ENCODE peak calls at places on chromosome 17, in six cellular contexts. One of them, this sample, is unnamed.

GRCh38 chr17:27157297-27157696 is 136.6 kb upstream of the WSB1 start:
- DNase-seq in neuronal stem cell: no peak
- DNase-seq in H9: no peak
- DNase-seq in H1: no peak
- DNase-seq in IMR-90: no peak
- DNase-seq in mesenchymal stem cell: no peak
- DNase-seq in this sample: no peak

GRCh38 chr17:66733759-66734158 is 101.2 kb upstream of the CACNG5 start:
- DNase-seq in H9: no peak
- DNase-seq in mesenchymal stem cell: no peak
- DNase-seq in H1: no peak
- DNase-seq in IMR-90: no peak
- DNase-seq in neuronal stem cell: no peak
- DNase-seq in this sample: no peak

GRCh38 chr17:82793974-82794620 is 42.2 kb downstream of the TBCD start:
- DNase-seq in mesenchymal stem cell: no peak
- DNase-seq in IMR-90: no peak
- DNase-seq in H1: no peak
- DNase-seq in H9: no peak
- DNase-seq in neuronal stem cell: no peak
- DNase-seq in this sample: no peak

GRCh38 chr17:20059728-20060188 is 50.6 kb downstream of the SPECC1 start:
- DNase-seq in neuronal stem cell: no peak
- DNase-seq in mesenchymal stem cell: peak; percentile 26
- DNase-seq in H1: no peak
- DNase-seq in H9: no peak
- DNase-seq in IMR-90: peak; percentile 23
- DNase-seq in this sample: no peak

GRCh38 chr17:79627184-79627765 is 16.4 kb upstream of the RBFOX3 start:
- DNase-seq in H9: peak; percentile 30
- DNase-seq in neuronal stem cell: no peak
- DNase-seq in H1: peak; percentile 41
- DNase-seq in mesenchymal stem cell: no peak
- DNase-seq in IMR-90: no peak
- DNase-seq in this sample: no peak

GRCh38 chr17:32256012-32256694 is 9.5 kb upstream of the RHBDL3 start:
- DNase-seq in H1: no peak
- DNase-seq in mesenchymal stem cell: no peak
- DNase-seq in H9: no peak
- DNase-seq in neuronal stem cell: no peak
- DNase-seq in IMR-90: peak; percentile 24
- DNase-seq in this sample: no peak

GRCh38 chr17:48871551-48872351 is 20.8 kb upstream of the ATP5MC1 start:
- DNase-seq in neuronal stem cell: no peak
- DNase-seq in H1: no peak
- DNase-seq in mesenchymal stem cell: peak; percentile 67
- DNase-seq in H9: no peak
- DNase-seq in IMR-90: no peak
- DNase-seq in this sample: no peak

GRCh38 chr17:79007504-79008381 is 1.8 kb downstream of the CANT1 start:
- DNase-seq in mesenchymal stem cell: no peak
- DNase-seq in neuronal stem cell: no peak
- DNase-seq in H9: no peak
- DNase-seq in IMR-90: no peak
- DNase-seq in H1: no peak
- DNase-seq in this sample: no peak

GRCh38 chr17:28416703-28417311 is 10.8 kb upstream of the SLC46A1 start:
- DNase-seq in IMR-90: peak; percentile 59
- DNase-seq in H1: peak; percentile 75
- DNase-seq in mesenchymal stem cell: peak; percentile 66
- DNase-seq in H9: peak; percentile 92
- DNase-seq in neuronal stem cell: peak; percentile 57
- DNase-seq in this sample: peak; percentile 54

GRCh38 chr17:19384723-19385391 is 2.1 kb downstream of the MFAP4 start:
- DNase-seq in mesenchymal stem cell: peak; percentile 75
- DNase-seq in neuronal stem cell: no peak
- DNase-seq in IMR-90: peak; percentile 91
- DNase-seq in H1: no peak
- DNase-seq in H9: no peak
- DNase-seq in this sample: no peak

GRCh38 chr17:43599835-43600234 is 53.7 kb upstream of the ETV4 start:
- DNase-seq in IMR-90: peak; percentile 87
- DNase-seq in mesenchymal stem cell: peak; percentile 74
- DNase-seq in H1: no peak
- DNase-seq in neuronal stem cell: no peak
- DNase-seq in H9: no peak
- DNase-seq in this sample: no peak

GRCh38 chr17:42979511-42980273 is at the start of gene PTGES3L:
- DNase-seq in mesenchymal stem cell: peak; percentile 81
- DNase-seq in H9: peak; percentile 84
- DNase-seq in H1: peak; percentile 67
- DNase-seq in IMR-90: peak; percentile 48
- DNase-seq in neuronal stem cell: no peak
- DNase-seq in this sample: peak; percentile 77

GRCh38 chr17:77306048-77306789 is 165.4 kb downstream of the SEC14L1 start:
- DNase-seq in H9: no peak
- DNase-seq in neuronal stem cell: no peak
- DNase-seq in IMR-90: no peak
- DNase-seq in H1: no peak
- DNase-seq in mesenchymal stem cell: no peak
- DNase-seq in this sample: peak; percentile 21

GRCh38 chr17:80667462-80668277 is 123.0 kb downstream of the RPTOR start:
- DNase-seq in IMR-90: no peak
- DNase-seq in mesenchymal stem cell: no peak
- DNase-seq in neuronal stem cell: no peak
- DNase-seq in H9: no peak
- DNase-seq in H1: no peak
- DNase-seq in this sample: no peak

GRCh38 chr17:69141802-69142472 is at the start of gene ABCA6:
- DNase-seq in mesenchymal stem cell: peak; percentile 6
- DNase-seq in H1: no peak
- DNase-seq in H9: no peak
- DNase-seq in IMR-90: no peak
- DNase-seq in neuronal stem cell: no peak
- DNase-seq in this sample: no peak

GRCh38 chr17:76527430-76528111 is 9.9 kb downstream of the CYGB start:
- DNase-seq in neuronal stem cell: no peak
- DNase-seq in H1: peak; percentile 78
- DNase-seq in IMR-90: peak; percentile 80
- DNase-seq in H9: peak; percentile 92
- DNase-seq in mesenchymal stem cell: peak; percentile 94
- DNase-seq in this sample: peak; percentile 54

GRCh38 chr17:29162909-29163341 is 17.3 kb downstream of the MYO18A start:
- DNase-seq in IMR-90: no peak
- DNase-seq in H9: no peak
- DNase-seq in neuronal stem cell: no peak
- DNase-seq in mesenchymal stem cell: no peak
- DNase-seq in H1: no peak
- DNase-seq in this sample: no peak

GRCh38 chr17:58786586-58787295 is 31.1 kb downstream of the PPM1E start:
- DNase-seq in IMR-90: peak; percentile 87
- DNase-seq in mesenchymal stem cell: peak; percentile 15
- DNase-seq in H9: no peak
- DNase-seq in H1: no peak
- DNase-seq in neuronal stem cell: no peak
- DNase-seq in this sample: peak; percentile 27

GRCh38 chr17:46882666-46883065 is 31.3 kb downstream of the WNT9B start:
- DNase-seq in neuronal stem cell: no peak
- DNase-seq in IMR-90: no peak
- DNase-seq in H1: no peak
- DNase-seq in H9: no peak
- DNase-seq in mesenchymal stem cell: no peak
- DNase-seq in this sample: no peak

GRCh38 chr17:42112552-42113176 is at the start of gene DHX58:
- DNase-seq in neuronal stem cell: no peak
- DNase-seq in IMR-90: peak; percentile 80
- DNase-seq in H1: no peak
- DNase-seq in mesenchymal stem cell: peak; percentile 83
- DNase-seq in H9: no peak
- DNase-seq in this sample: peak; percentile 79

GRCh38 chr17:57601328-57601727 is 143.8 kb downstream of the CCDC182 start:
- DNase-seq in IMR-90: no peak
- DNase-seq in H1: no peak
- DNase-seq in mesenchymal stem cell: peak; percentile 59
- DNase-seq in H9: no peak
- DNase-seq in neuronal stem cell: no peak
- DNase-seq in this sample: no peak

GRCh38 chr17:20095366-20096080 is 86.4 kb downstream of the SPECC1 start:
- DNase-seq in IMR-90: peak; percentile 13
- DNase-seq in mesenchymal stem cell: peak; percentile 30
- DNase-seq in H9: peak; percentile 84
- DNase-seq in H1: no peak
- DNase-seq in neuronal stem cell: peak; percentile 46
- DNase-seq in this sample: peak; percentile 17

GRCh38 chr17:29905879-29906167 is 24.2 kb downstream of the SSH2 start:
- DNase-seq in IMR-90: no peak
- DNase-seq in neuronal stem cell: no peak
- DNase-seq in mesenchymal stem cell: no peak
- DNase-seq in H9: no peak
- DNase-seq in H1: no peak
- DNase-seq in this sample: no peak

GRCh38 chr17:82565551-82565950 is 46.0 kb downstream of the FOXK2 start:
- DNase-seq in mesenchymal stem cell: no peak
- DNase-seq in H9: no peak
- DNase-seq in neuronal stem cell: no peak
- DNase-seq in H1: no peak
- DNase-seq in IMR-90: no peak
- DNase-seq in this sample: no peak

GRCh38 chr17:73291260-73291801 is 20.5 kb downstream of the CDC42EP4 start:
- DNase-seq in IMR-90: peak; percentile 86
- DNase-seq in H9: peak; percentile 25
- DNase-seq in H1: no peak
- DNase-seq in mesenchymal stem cell: peak; percentile 87
- DNase-seq in neuronal stem cell: no peak
- DNase-seq in this sample: peak; percentile 69

GRCh38 chr17:66437466-66438026 is 135.1 kb downstream of the PRKCA start:
- DNase-seq in H9: no peak
- DNase-seq in neuronal stem cell: no peak
- DNase-seq in mesenchymal stem cell: no peak
- DNase-seq in IMR-90: no peak
- DNase-seq in H1: no peak
- DNase-seq in this sample: no peak

GRCh38 chr17:57112994-57113393 is 27.9 kb downstream of the AKAP1 start:
- DNase-seq in neuronal stem cell: no peak
- DNase-seq in IMR-90: no peak
- DNase-seq in H1: no peak
- DNase-seq in mesenchymal stem cell: no peak
- DNase-seq in H9: no peak
- DNase-seq in this sample: no peak

GRCh38 chr17:57674894-57675293 is 70.2 kb downstream of the CCDC182 start:
- DNase-seq in IMR-90: no peak
- DNase-seq in H1: no peak
- DNase-seq in neuronal stem cell: no peak
- DNase-seq in mesenchymal stem cell: no peak
- DNase-seq in H9: no peak
- DNase-seq in this sample: no peak

GRCh38 chr17:60390881-60391418 is 983 bp downstream of the USP32 start:
- DNase-seq in neuronal stem cell: peak; percentile 23
- DNase-seq in mesenchymal stem cell: peak; percentile 76
- DNase-seq in IMR-90: peak; percentile 33
- DNase-seq in H1: no peak
- DNase-seq in H9: no peak
- DNase-seq in this sample: no peak

GRCh38 chr17:66306413-66306812 is 4.0 kb downstream of the PRKCA start:
- DNase-seq in H9: no peak
- DNase-seq in neuronal stem cell: no peak
- DNase-seq in mesenchymal stem cell: peak; percentile 54
- DNase-seq in IMR-90: peak; percentile 73
- DNase-seq in H1: no peak
- DNase-seq in this sample: no peak

GRCh38 chr17:5011928-5012327 is 14.2 kb downstream of the KIF1C start:
- DNase-seq in H9: no peak
- DNase-seq in H1: no peak
- DNase-seq in neuronal stem cell: no peak
- DNase-seq in mesenchymal stem cell: peak; percentile 26
- DNase-seq in IMR-90: peak; percentile 72
- DNase-seq in this sample: no peak

GRCh38 chr17:38789185-38789584 is 10.2 kb downstream of the PIP4K2B start:
- DNase-seq in mesenchymal stem cell: peak; percentile 56
- DNase-seq in H1: no peak
- DNase-seq in H9: no peak
- DNase-seq in neuronal stem cell: peak; percentile 68
- DNase-seq in IMR-90: peak; percentile 19
- DNase-seq in this sample: no peak

GRCh38 chr17:76420356-76421053 is 32.4 kb downstream of the UBE2O start:
- DNase-seq in neuronal stem cell: no peak
- DNase-seq in IMR-90: no peak
- DNase-seq in H9: no peak
- DNase-seq in mesenchymal stem cell: no peak
- DNase-seq in H1: no peak
- DNase-seq in this sample: no peak

GRCh38 chr17:10802487-10803284 is 1.2 kb downstream of the TMEM238L start:
- DNase-seq in H1: no peak
- DNase-seq in H9: no peak
- DNase-seq in IMR-90: no peak
- DNase-seq in neuronal stem cell: no peak
- DNase-seq in mesenchymal stem cell: no peak
- DNase-seq in this sample: no peak

GRCh38 chr17:50273654-50274040 is 619 bp upstream of the TMEM92 start:
- DNase-seq in H9: no peak
- DNase-seq in neuronal stem cell: no peak
- DNase-seq in mesenchymal stem cell: no peak
- DNase-seq in IMR-90: no peak
- DNase-seq in H1: no peak
- DNase-seq in this sample: no peak
- H2AFZ ChIP-seq in H9: no peak overlapping the region
- H2AFZ ChIP-seq in neuronal stem cell: peak overlapping the region; percentile 81
- H2AFZ ChIP-seq in mesenchymal stem cell: no peak overlapping the region
- H2AFZ ChIP-seq in IMR-90: peak overlapping the region; percentile 91
- H2AFZ ChIP-seq in H1: peak overlapping the region; percentile 18
- H2AFZ ChIP-seq in this sample: peak overlapping the region; percentile 50

GRCh38 chr17:298791-299450 is 53.7 kb downstream of the RPH3AL start:
- DNase-seq in neuronal stem cell: no peak
- DNase-seq in H1: no peak
- DNase-seq in mesenchymal stem cell: no peak
- DNase-seq in IMR-90: no peak
- DNase-seq in H9: no peak
- DNase-seq in this sample: no peak
- H3K18ac ChIP-seq in neuronal stem cell: peak overlapping the region; percentile 64
- H3K18ac ChIP-seq in H1: no peak overlapping the region
- H3K18ac ChIP-seq in mesenchymal stem cell: no peak overlapping the region
- H3K18ac ChIP-seq in IMR-90: no peak overlapping the region
- H3K18ac ChIP-seq in H9: no peak overlapping the region
- H3K18ac ChIP-seq in this sample: no peak overlapping the region

GRCh38 chr17:18258356-18259038 is at the start of gene FLII:
- DNase-seq in H9: peak; percentile 82
- DNase-seq in neuronal stem cell: peak; percentile 63
- DNase-seq in IMR-90: peak; percentile 17
- DNase-seq in H1: peak; percentile 83
- DNase-seq in mesenchymal stem cell: peak; percentile 34
- DNase-seq in this sample: peak; percentile 80
- H3K4ac ChIP-seq in H9: no peak within 1 kb of the TSS
- H3K4ac ChIP-seq in neuronal stem cell: no peak within 1 kb of the TSS
- H3K4ac ChIP-seq in IMR-90: peak within 1 kb of the TSS; percentile 100
- H3K4ac ChIP-seq in H1: peak within 1 kb of the TSS; percentile 15
- H3K4ac ChIP-seq in mesenchymal stem cell: peak within 1 kb of the TSS; percentile 91
- H3K4ac ChIP-seq in this sample: peak within 1 kb of the TSS; percentile 84

GRCh38 chr17:1713878-1714487 is 3.8 kb upstream of the TLCD2 start:
- DNase-seq in mesenchymal stem cell: peak; percentile 50
- DNase-seq in H9: peak; percentile 93
- DNase-seq in H1: peak; percentile 78
- DNase-seq in IMR-90: peak; percentile 32
- DNase-seq in neuronal stem cell: peak; percentile 59
- DNase-seq in this sample: no peak
- H2AFZ ChIP-seq in mesenchymal stem cell: no peak overlapping the region
- H2AFZ ChIP-seq in H9: no peak overlapping the region
- H2AFZ ChIP-seq in H1: no peak overlapping the region
- H2AFZ ChIP-seq in IMR-90: no peak overlapping the region
- H2AFZ ChIP-seq in neuronal stem cell: peak overlapping the region; percentile 85
- H2AFZ ChIP-seq in this sample: peak overlapping the region; percentile 25